ENCODE peak calls at places on chromosome 21, in six cellular contexts. O is hepatocyte; U is stimulated activated naive CD8-positive, alpha-beta T cell treated with anti-CD3 and anti-CD28 coated beads, Interleukin-15, amount 100 ng/mL, for 72 hours; V is endothelial cell; F is GM23338; J is GM12864. Q is an unnamed sample.

GRCh38 chr21:44883250-44883649 is 9.8 kb upstream of the PTTG1IP start:
- DNase-seq in O (no peak), U (no peak), V (no peak), F (no peak), J (no peak), Q (no peak)

GRCh38 chr21:46498335-46499050 is 39.8 kb downstream of the DIP2A start:
- DNase-seq in O (no peak), U (no peak), V (no peak), F (no peak), J (no peak), Q (no peak)

GRCh38 chr21:16554522-16554921 is 824.7 kb downstream of the USP25 start:
- DNase-seq in O (no peak), U (no peak), V (no peak), F (no peak), J (no peak), Q (no peak)

GRCh38 chr21:45335151-45335760 is 47.6 kb upstream of the POFUT2 start:
- DNase-seq in O (no peak), U (no peak), V (no peak), F (no peak), J (no peak), Q (no peak)

GRCh38 chr21:33132054-33132453 is 62.1 kb downstream of the OLIG1 start:
- DNase-seq in O (no peak), U (no peak), V (no peak), F (no peak), J (no peak), Q (no peak)

GRCh38 chr21:25956993-25957714 is 213.4 kb downstream of the APP start:
- DNase-seq in O (no peak), U (no peak), V (no peak), F (no peak), J (no peak), Q (peak)

GRCh38 chr21:38424333-38424732 is 73.9 kb downstream of the ERG start:
- DNase-seq in O (no peak), U (no peak), V (no peak), F (no peak), J (no peak), Q (no peak)

GRCh38 chr21:37146320-37147225 is 73.5 kb downstream of the TTC3 start:
- DNase-seq in O (no peak), U (no peak), V (no peak), F (no peak), J (no peak), Q (no peak)

GRCh38 chr21:36250423-36251075 is 69.4 kb upstream of the MORC3 start:
- DNase-seq in O (no peak), U (no peak), V (no peak), F (peak), J (no peak), Q (no peak)

GRCh38 chr21:28548291-28548690 is 444.4 kb downstream of the LTN1 start:
- DNase-seq in O (no peak), U (no peak), V (no peak), F (no peak), J (no peak), Q (no peak)

GRCh38 chr21:34724857-34725195 is 56.0 kb downstream of the CLIC6 start:
- DNase-seq in O (no peak), U (no peak), V (no peak), F (no peak), J (no peak), Q (peak)

GRCh38 chr21:38806942-38807284 is 1.2 kb downstream of the ETS2 start:
- DNase-seq in O (no peak), U (no peak), V (no peak), F (no peak), J (no peak), Q (no peak)

GRCh38 chr21:16169102-16169511 is 439.3 kb downstream of the USP25 start:
- DNase-seq in O (peak), U (no peak), V (no peak), F (no peak), J (no peak), Q (peak)

GRCh38 chr21:42000908-42001307 is 9.3 kb downstream of the ZBTB21 start:
- DNase-seq in O (no peak), U (no peak), V (no peak), F (no peak), J (no peak), Q (no peak)

GRCh38 chr21:32993894-32994293 is 31.8 kb upstream of the OLIG2 start:
- DNase-seq in O (no peak), U (no peak), V (no peak), F (no peak), J (no peak), Q (no peak)

GRCh38 chr21:33318087-33318486 is 6.7 kb upstream of the IFNAR1 start:
- DNase-seq in O (no peak), U (no peak), V (no peak), F (no peak), J (no peak), Q (no peak)

GRCh38 chr21:34793471-34793870 is 124.7 kb downstream of the CLIC6 start:
- DNase-seq in O (no peak), U (no peak), V (no peak), F (no peak), J (no peak), Q (no peak)

GRCh38 chr21:15446193-15446592 is 283.6 kb upstream of the USP25 start:
- DNase-seq in O (no peak), U (no peak), V (no peak), F (peak), J (no peak), Q (no peak)

GRCh38 chr21:31732538-31732864 is 583 bp upstream of the SCAF4 start:
- DNase-seq in O (no peak), U (no peak), V (no peak), F (no peak), J (no peak), Q (no peak)

GRCh38 chr21:32316363-32317215 is 17.9 kb downstream of the MRAP start:
- DNase-seq in O (no peak), U (no peak), V (no peak), F (no peak), J (no peak), Q (no peak)

GRCh38 chr21:38887750-38888149 is 82.0 kb downstream of the ETS2 start:
- DNase-seq in O (no peak), U (no peak), V (no peak), F (no peak), J (no peak), Q (no peak)

GRCh38 chr21:16588433-16588860 is 858.7 kb downstream of the USP25 start:
- DNase-seq in O (peak), U (no peak), V (peak), F (peak), J (no peak), Q (peak)

GRCh38 chr21:37005548-37006242 is 807 bp upstream of the RIPPLY3 start:
- DNase-seq in O (no peak), U (no peak), V (no peak), F (peak), J (no peak), Q (no peak)

GRCh38 chr21:28436286-28436932 is 556.3 kb downstream of the LTN1 start:
- DNase-seq in O (peak), U (no peak), V (no peak), F (no peak), J (no peak), Q (no peak)

GRCh38 chr21:44593598-44594405 is 1.5 kb upstream of the KRTAP10-6 start:
- DNase-seq in O (no peak), U (no peak), V (no peak), F (peak), J (no peak), Q (no peak)

GRCh38 chr21:27564684-27565280 is 597.9 kb upstream of the ADAMTS5 start:
- DNase-seq in O (peak), U (no peak), V (peak), F (peak), J (no peak), Q (peak)

GRCh38 chr21:26591543-26591942 is 18.5 kb upstream of the CYYR1 start:
- DNase-seq in O (no peak), U (no peak), V (no peak), F (no peak), J (no peak), Q (no peak)

GRCh38 chr21:42661688-42662429 is 8.4 kb downstream of the PDE9A start:
- DNase-seq in O (no peak), U (no peak), V (no peak), F (no peak), J (no peak), Q (no peak)